ENCODE peak calls at places on chromosomes 12 and 14, in four cellular contexts. Q is hypothalamus, L is IMR-90, N is caudate nucleus. Y is an unnamed sample.

GRCh38 chr14:33573296-33573695 is 377.6 kb downstream of the EGLN3 start:
- DNase-seq in Q (no peak), N (no peak), L (no peak), Y (no peak)

GRCh38 chr14:60865378-60866127 is 115.3 kb downstream of the TRMT5 start:
- DNase-seq in L (no peak), N (no peak), Q (no peak), Y (no peak)

GRCh38 chr14:70934502-70935134 is 27.4 kb downstream of the PCNX1 start:
- DNase-seq in Q (no peak), L (peak), N (no peak), Y (peak)

GRCh38 chr12:94545937-94546771 is 86.5 kb upstream of the CEP83 start:
- DNase-seq in L (peak), Q (peak), N (peak), Y (peak)

GRCh38 chr14:64800000-64800399 is 79.7 kb downstream of the SPTB start:
- DNase-seq in L (peak), Q (no peak), N (no peak), Y (peak)

GRCh38 chr14:98926151-98926550 is 345.8 kb downstream of the BCL11B start:
- DNase-seq in Q (no peak), L (no peak), N (no peak), Y (no peak)

GRCh38 chr12:52041695-52042123 is 9.5 kb upstream of the NR4A1 start:
- DNase-seq in L (peak), N (no peak), Q (no peak), Y (peak)

GRCh38 chr12:23536293-23536692 is 413.2 kb downstream of the SOX5 start:
- DNase-seq in L (no peak), N (no peak), Q (no peak), Y (no peak)

GRCh38 chr14:90658541-90658967 is 157.7 kb downstream of the TTC7B start:
- DNase-seq in Q (no peak), L (peak), N (no peak), Y (no peak)

GRCh38 chr14:65239897-65240296 is 137.6 kb upstream of the MAX start:
- DNase-seq in Q (peak), L (no peak), N (peak), Y (no peak)

GRCh38 chr12:123834845-123835244 is 72.7 kb downstream of the DNAH10 start:
- DNase-seq in N (no peak), L (no peak), Q (no peak), Y (no peak)

GRCh38 chr14:64324461-64325255 is 30.5 kb upstream of the ESR2 start:
- DNase-seq in L (peak), Q (no peak), N (no peak), Y (no peak)

GRCh38 chr12:109529618-109530300 is 43.5 kb downstream of the MMAB start:
- DNase-seq in L (no peak), N (no peak), Q (no peak), Y (no peak)

GRCh38 chr14:80325112-80325511 is 113.8 kb upstream of the DIO2 start:
- DNase-seq in L (no peak), Q (no peak), N (no peak), Y (no peak)

GRCh38 chr12:39587247-39587646 is 32.4 kb downstream of the ABCD2 start:
- DNase-seq in Q (no peak), L (no peak), N (no peak), Y (peak)

GRCh38 chr14:96424104-96424989 is 32.4 kb downstream of the AK7 start:
- DNase-seq in L (peak), N (peak), Q (peak), Y (peak)